ENCODE peak calls at places on chromosomes 3 and 15, in seven cellular contexts. O is GM23338, I is neural progenitor cell, C is ovary, D is transverse colon, K is heart right ventricle, E is astrocyte of the spinal cord. L is an unnamed sample.

GRCh38 chr3:159776779-159777178 is 211.9 kb upstream of the IL12A start:
- DNase-seq in O (no peak), I (no peak), C (no peak), D (no peak), K (no peak), E (no peak), L (no peak)

GRCh38 chr3:38649500-38650247 is at the start of gene SCN5A:
- DNase-seq in O (peak), I (peak), C (no peak), D (peak), K (peak), E (no peak), L (no peak)

GRCh38 chr15:92323480-92323879 is 70.2 kb upstream of the ST8SIA2 start:
- DNase-seq in O (no peak), I (no peak), C (no peak), D (no peak), K (no peak), E (no peak), L (no peak)

GRCh38 chr3:184815046-184815930 is 3.3 kb downstream of the VPS8 start:
- DNase-seq in O (no peak), I (no peak), C (no peak), D (no peak), K (no peak), E (peak), L (no peak)

GRCh38 chr15:76181705-76182107 is 121.9 kb downstream of the TMEM266 start:
- DNase-seq in O (no peak), I (no peak), C (no peak), D (no peak), K (no peak), E (no peak), L (no peak)

GRCh38 chr15:82894971-82895520 is 57.5 kb downstream of the HOMER2 start:
- DNase-seq in O (peak), I (peak), C (no peak), D (no peak), K (no peak), E (peak), L (no peak)

GRCh38 chr15:99126195-99126594 is 21.3 kb downstream of the SYNM start:
- DNase-seq in O (no peak), I (no peak), C (no peak), D (no peak), K (no peak), E (no peak), L (no peak)

GRCh38 chr3:166425021-166425420 is 587.8 kb upstream of the BCHE start:
- DNase-seq in O (no peak), I (no peak), C (no peak), D (no peak), K (no peak), E (no peak), L (no peak)

GRCh38 chr3:187406927-187407326 is 38.7 kb downstream of the RTP4 start:
- DNase-seq in O (no peak), I (no peak), C (no peak), D (no peak), K (no peak), E (peak), L (no peak)

GRCh38 chr3:10553586-10554235 is 48.3 kb upstream of the ATP2B2 start:
- DNase-seq in O (peak), I (peak), C (no peak), D (no peak), K (no peak), E (no peak), L (no peak)

GRCh38 chr3:57822686-57823085 is 66.6 kb downstream of the SLMAP start:
- DNase-seq in O (no peak), I (no peak), C (no peak), D (no peak), K (no peak), E (no peak), L (no peak)

DNA sequence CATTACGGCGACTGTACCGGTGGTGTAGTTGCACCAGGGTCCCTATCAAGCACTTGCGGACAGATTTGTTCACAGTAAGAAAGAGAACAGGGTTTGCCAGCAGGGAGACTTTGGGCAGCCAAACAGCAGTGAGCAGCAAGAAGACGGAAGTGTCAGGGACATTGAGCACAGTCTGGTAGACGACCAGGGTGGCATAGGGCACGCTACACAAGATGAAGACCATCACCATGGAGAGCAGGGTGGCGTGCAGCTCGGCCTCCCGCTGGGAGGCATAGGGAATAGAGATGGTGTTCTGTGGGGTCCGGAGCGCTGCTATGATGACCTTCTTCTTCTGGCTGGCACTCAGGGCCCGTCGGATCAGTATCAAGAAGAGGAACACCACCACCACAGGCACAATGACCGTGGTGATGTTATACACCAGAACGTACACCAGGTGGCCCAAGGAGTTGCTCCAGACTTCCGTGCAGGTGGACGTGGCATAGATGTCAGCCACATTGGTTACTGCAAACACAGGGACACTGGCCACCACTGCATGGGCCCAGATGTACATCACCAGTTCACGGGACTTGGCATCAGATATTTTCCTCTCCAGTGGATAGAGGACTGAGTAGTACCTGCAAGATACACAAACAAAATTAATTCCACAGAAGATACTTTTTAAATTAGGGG is 19.1 kb upstream of the FSIP1 start:
- DNase-seq in O (peak), I (peak), C (no peak), D (peak), K (no peak), E (no peak), L (no peak)
- TF ChIP-seq CTCF in O (peak), I (peak), C (no peak), D (peak), K (peak), E (peak), L (no peak)

DNA sequence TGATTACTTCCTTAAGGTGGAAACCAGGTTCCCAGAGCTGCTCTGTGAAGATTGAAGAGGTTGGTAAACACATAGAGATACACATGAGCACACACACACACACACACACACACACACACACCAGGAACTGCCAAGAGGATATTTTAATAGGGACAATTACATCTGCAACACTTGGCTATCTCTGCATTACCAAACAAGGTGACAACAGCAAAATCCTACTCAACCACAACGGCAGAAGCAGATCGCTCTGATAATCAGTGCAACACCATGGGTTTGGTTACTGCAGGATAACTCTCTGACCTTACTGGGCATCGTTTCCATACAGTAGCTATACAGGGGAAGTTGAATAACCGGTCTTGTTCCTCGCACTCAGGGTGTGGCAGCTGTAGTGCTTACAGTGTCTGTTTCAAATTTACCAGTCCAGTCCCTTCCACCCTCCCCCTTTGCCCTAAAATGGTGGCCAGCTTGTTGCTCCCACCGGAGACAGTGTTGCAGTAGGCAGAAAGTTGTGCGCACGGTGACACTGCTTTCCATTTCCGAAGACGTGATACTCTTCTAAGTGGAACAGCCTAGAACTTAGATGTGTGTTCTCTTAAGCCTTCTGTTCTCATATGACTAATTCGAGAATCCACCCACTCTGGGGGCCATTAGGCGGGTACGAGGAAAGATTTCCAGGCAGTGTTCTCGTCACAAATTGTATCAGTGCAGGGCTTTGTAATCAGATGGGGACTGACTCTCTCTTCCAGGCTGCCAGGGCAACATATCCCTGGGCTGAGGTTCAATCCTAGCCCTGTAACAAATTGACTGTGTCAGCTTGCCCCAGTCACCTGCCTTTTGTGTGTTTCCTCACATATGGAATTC is 176.2 kb downstream of the P3H2 start:
- DNase-seq in O (no peak), I (no peak), C (no peak), D (peak), K (no peak), E (no peak), L (no peak)
- H3K4me3 ChIP-seq in O (no peak), I (no peak), C (no peak), D (no peak), K (no peak), E (no peak), L (no peak)

GRCh38 chr3:33954956-33955355 is 156.5 kb downstream of the PDCD6IP start:
- DNase-seq in O (no peak), I (peak), C (no peak), D (no peak), K (no peak), E (no peak), L (no peak)
- TF ChIP-seq CTCF in O (peak), I (peak), C (no peak), D (no peak), K (no peak), E (no peak), L (no peak)

GRCh38 chr3:71245052-71245488 is 338.5 kb downstream of the FOXP1 start:
- DNase-seq in O (peak), I (peak), C (peak), D (peak), K (no peak), E (peak), L (no peak)

GRCh38 chr3:71244153-71245051 is 339.1 kb downstream of the FOXP1 start:
- DNase-seq in O (no peak), I (peak), C (peak), D (peak), K (no peak), E (peak), L (no peak)

GRCh38 chr3:71240035-71240434 is 343.5 kb downstream of the FOXP1 start:
- DNase-seq in O (no peak), I (no peak), C (no peak), D (no peak), K (no peak), E (no peak), L (no peak)

GRCh38 chr3:71243230-71243629 is 340.3 kb downstream of the FOXP1 start:
- DNase-seq in O (no peak), I (no peak), C (no peak), D (no peak), K (no peak), E (no peak), L (no peak)

GRCh38 chr3:71241981-71242552 is 341.5 kb downstream of the FOXP1 start:
- DNase-seq in O (no peak), I (no peak), C (no peak), D (no peak), K (no peak), E (no peak), L (no peak)
- H3K4me3 ChIP-seq in O (no peak), I (peak), C (no peak), D (no peak), K (no peak), E (no peak), L (no peak)

DNA sequence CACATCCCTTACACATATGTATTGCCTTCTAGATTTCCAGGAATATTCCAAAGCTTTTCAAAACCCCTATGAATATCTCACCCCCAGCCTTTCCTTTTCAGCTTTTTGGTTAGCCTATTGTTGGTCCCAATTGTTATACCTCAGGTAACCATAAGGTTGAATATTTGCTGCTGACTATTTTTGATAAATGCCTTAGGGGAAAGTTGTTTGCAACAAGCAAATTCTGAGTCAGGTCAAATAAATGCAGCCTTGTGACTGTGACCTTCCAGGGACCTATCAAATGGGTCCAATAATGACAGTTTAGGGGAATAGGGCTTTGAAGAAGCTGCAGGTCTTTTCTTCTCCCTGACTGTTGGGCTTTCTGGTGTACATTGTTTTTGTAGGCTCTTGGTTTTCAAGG is 699.7 kb downstream of the NTRK3 start:
- DNase-seq in O (no peak), I (no peak), C (no peak), D (no peak), K (no peak), E (no peak), L (no peak)
- TF ChIP-seq CTCF in O (no peak), I (no peak), C (no peak), D (no peak), K (no peak), E (no peak), L (no peak)

DNA sequence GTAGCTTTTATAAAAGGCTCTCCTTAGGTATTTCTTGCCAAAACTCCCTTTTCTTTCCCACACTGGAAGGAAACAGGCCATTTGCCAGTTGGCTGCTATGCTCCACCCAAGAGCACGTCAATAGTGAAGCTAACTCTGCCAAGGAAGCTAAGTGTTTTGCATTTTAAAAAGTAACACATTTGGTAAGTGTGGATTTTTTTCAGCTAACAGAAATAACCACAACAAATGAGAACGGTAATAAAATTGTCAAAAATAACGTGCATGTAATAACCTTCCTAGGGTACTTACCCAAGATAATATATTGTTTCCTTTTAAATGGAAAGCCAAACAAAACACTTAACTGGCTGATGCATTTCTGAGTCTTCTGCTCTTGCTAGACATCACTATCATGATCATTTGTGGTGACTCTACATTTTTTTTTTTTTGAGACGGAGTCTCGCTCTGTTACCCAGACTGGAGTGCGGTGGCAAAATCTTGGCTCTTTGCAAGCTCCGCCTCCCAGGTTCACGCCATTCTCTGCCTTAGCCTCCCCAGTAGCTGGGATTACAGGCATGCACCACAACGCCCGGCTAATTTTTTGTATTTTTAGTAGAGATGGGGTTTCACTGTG is 4.6 kb downstream of the DPP8 start:
- DNase-seq in O (no peak), I (no peak), C (peak), D (no peak), K (peak), E (peak), L (peak)
- H3K4me3 ChIP-seq in O (no peak), I (no peak), C (peak), D (no peak), K (no peak), E (peak), L (peak)